ENCODE peak calls at places on chromosome 19, in five cellular contexts. H is RPMI7951, R is AG09319, E is H9, Y is posterior vena cava. O is an unnamed sample.

GRCh38 chr19:8366961-8367326 is 3.0 kb downstream of the ANGPTL4 start:
- DNase-seq in E (no peak), H (peak), Y (peak), R (no peak), O (no peak)

GRCh38 chr19:10274589-10274988 is 3.7 kb downstream of the ICAM1 start:
- DNase-seq in H (no peak), R (no peak), Y (no peak), E (no peak), O (no peak)

GRCh38 chr19:12603714-12604113 is 6.9 kb downstream of the ZNF490 start:
- DNase-seq in H (peak), R (no peak), Y (no peak), E (no peak), O (no peak)

GRCh38 chr19:11338164-11338563 is 1.3 kb downstream of the RAB3D start:
- DNase-seq in R (no peak), Y (no peak), H (no peak), E (no peak), O (no peak)

GRCh38 chr19:55467236-55468053 is 2.9 kb upstream of the C19orf85 start:
- DNase-seq in Y (peak), E (peak), H (peak), R (peak), O (peak)

GRCh38 chr19:44729516-44730033 is 18.9 kb upstream of the BCL3 start:
- DNase-seq in Y (no peak), R (no peak), H (no peak), E (no peak), O (no peak)

GRCh38 chr19:10091892-10092641 is 6.0 kb downstream of the SHFL start:
- DNase-seq in E (no peak), Y (no peak), R (no peak), H (no peak), O (no peak)

GRCh38 chr19:30085394-30085793 is 143.4 kb downstream of the URI1 start:
- DNase-seq in R (no peak), H (no peak), Y (peak), E (peak), O (peak)

GRCh38 chr19:11480927-11481776 is at the start of gene ELAVL3:
- DNase-seq in R (no peak), E (peak), Y (no peak), H (no peak), O (peak)

GRCh38 chr19:49497047-49497789 is 984 bp downstream of the RPS11 start:
- DNase-seq in R (no peak), E (peak), Y (peak), H (peak), O (peak)

GRCh38 chr19:10104665-10105221 is 1.4 kb upstream of the PPAN start:
- DNase-seq in H (no peak), Y (no peak), E (no peak), R (no peak), O (no peak)

GRCh38 chr19:49133621-49134454 is 14.5 kb downstream of the PPFIA3 start:
- DNase-seq in E (peak), Y (no peak), H (no peak), R (no peak), O (no peak)

GRCh38 chr19:31810536-31811109 is 461.4 kb upstream of the TSHZ3 start:
- DNase-seq in H (no peak), Y (no peak), R (no peak), E (no peak), O (no peak)

GRCh38 chr19:51692065-51692915 is 840 bp upstream of the SPACA6 start:
- DNase-seq in E (no peak), Y (peak), H (no peak), R (no peak), O (peak)

GRCh38 chr19:42436006-42436405 is 6.7 kb downstream of the CXCL17 start:
- DNase-seq in E (no peak), R (no peak), Y (no peak), H (peak), O (no peak)

GRCh38 chr19:42323852-42324654 is 1.4 kb upstream of the MEGF8 start:
- DNase-seq in H (no peak), R (no peak), Y (no peak), E (no peak), O (no peak)

GRCh38 chr19:55390461-55390880 is 4.7 kb downstream of the RPL28 start:
- DNase-seq in H (no peak), E (no peak), Y (no peak), R (no peak), O (no peak)

GRCh38 chr19:17402982-17403855 is 2.2 kb downstream of the BST2 start:
- DNase-seq in Y (no peak), H (no peak), E (peak), R (no peak), O (peak)

GRCh38 chr19:41029524-41030432 is 38.7 kb downstream of the CYP2B6 start:
- DNase-seq in Y (no peak), R (no peak), E (no peak), H (no peak), O (no peak)